ENCODE peak calls at places on chromosome 19, in four cellular contexts. Z is body of pancreas, T is cardiac muscle cell, L is retinal pigment epithelial cell. W is an unnamed sample.

GRCh38 chr19:18366027-18366435 is 19.9 kb upstream of the GDF15 start:
- DNase-seq in Z (no peak), T (no peak), L (no peak), W (no peak)

GRCh38 chr19:55319786-55320185 is 5.4 kb downstream of the TMEM150B start:
- DNase-seq in Z (no peak), T (peak), L (no peak), W (no peak)

GRCh38 chr19:29247912-29248311 is 35.0 kb upstream of the UQCRFS1 start:
- DNase-seq in Z (no peak), T (no peak), L (no peak), W (no peak)

GRCh38 chr19:48390188-48391099 is 907 bp downstream of the KDELR1 start:
- DNase-seq in Z (peak), T (peak), L (no peak), W (no peak)

GRCh38 chr19:51703655-51704515 is 10.8 kb downstream of the SPACA6 start:
- DNase-seq in Z (peak), T (peak), L (peak), W (peak)

GRCh38 chr19:3343619-3344502 is 22.5 kb upstream of the NFIC start:
- DNase-seq in Z (peak), T (no peak), L (no peak), W (peak)

GRCh38 chr19:16184665-16185122 is 516 bp upstream of the FAM32A start:
- DNase-seq in Z (peak), T (no peak), L (no peak), W (no peak)

GRCh38 chr19:19315444-19315843 is 4.9 kb downstream of the SUGP1 start:
- DNase-seq in Z (no peak), T (no peak), L (no peak), W (no peak)

GRCh38 chr19:17933414-17934129 is 757 bp downstream of the CCDC124 start:
- DNase-seq in Z (no peak), T (no peak), L (peak), W (no peak)

GRCh38 chr19:22945560-22945959 is 57.4 kb downstream of the ZNF728 start:
- DNase-seq in Z (no peak), T (peak), L (peak), W (no peak)

GRCh38 chr19:38596057-38596981 is 21.4 kb downstream of the MAP4K1 start:
- DNase-seq in Z (peak), T (peak), L (no peak), W (no peak)

GRCh38 chr19:3725640-3726310 is 17.6 kb downstream of the TJP3 start:
- DNase-seq in Z (peak), T (peak), L (no peak), W (no peak)

GRCh38 chr19:17246681-17247425 is 1.1 kb upstream of the NR2F6 start:
- DNase-seq in Z (peak), T (no peak), L (no peak), W (no peak)

GRCh38 chr19:17078920-17079709 is 3.5 kb downstream of the MYO9B start:
- DNase-seq in Z (no peak), T (no peak), L (no peak), W (no peak)

GRCh38 chr19:19463348-19464117 is 51.8 kb downstream of the TSSK6 start:
- DNase-seq in Z (no peak), T (no peak), L (no peak), W (no peak)

GRCh38 chr19:45087531-45087930 is 5.4 kb upstream of the PPP1R37 start:
- DNase-seq in Z (no peak), T (no peak), L (no peak), W (no peak)

GRCh38 chr19:52138614-52139290 is 986 bp downstream of the ZNF616 start:
- DNase-seq in Z (peak), T (peak), L (no peak), W (no peak)

GRCh38 chr19:47446534-47447469 is 24.9 kb downstream of the SLC8A2 start:
- DNase-seq in Z (no peak), T (peak), L (no peak), W (no peak)

GRCh38 chr19:47891923-47892666 is 6.0 kb upstream of the SULT2A1 start:
- DNase-seq in Z (peak), T (peak), L (no peak), W (no peak)

GRCh38 chr19:11551603-11552235 is 7.3 kb downstream of the ELOF1 start:
- DNase-seq in Z (no peak), T (peak), L (no peak), W (no peak)

GRCh38 chr19:51002542-51003311 is 1.3 kb upstream of the KLK8 start:
- DNase-seq in Z (no peak), T (peak), L (no peak), W (no peak)

GRCh38 chr19:38805180-38805579 is 7.6 kb downstream of the LGALS4 start:
- DNase-seq in Z (no peak), T (no peak), L (no peak), W (no peak)

GRCh38 chr19:31354316-31354715 is 5.1 kb upstream of the TSHZ3 start:
- DNase-seq in Z (no peak), T (no peak), L (no peak), W (no peak)

GRCh38 chr19:18349524-18350128 is 9.2 kb downstream of the PGPEP1 start:
- DNase-seq in Z (peak), T (peak), L (no peak), W (no peak)

GRCh38 chr19:33471111-33471996 is 50.2 kb downstream of the PEPD start:
- DNase-seq in Z (no peak), T (no peak), L (no peak), W (no peak)

GRCh38 chr19:38228491-38229439 is 4.7 kb upstream of the DPF1 start:
- DNase-seq in Z (no peak), T (peak), L (no peak), W (no peak)

GRCh38 chr19:31943305-31943704 is 402.1 kb upstream of the ZNF507 start:
- DNase-seq in Z (no peak), T (peak), L (no peak), W (no peak)

GRCh38 chr19:16226878-16227836 is 29.4 kb downstream of the AP1M1 start:
- DNase-seq in Z (no peak), T (no peak), L (no peak), W (no peak)

GRCh38 chr19:28444371-28444770 is 768.6 kb downstream of the UQCRFS1 start:
- DNase-seq in Z (no peak), T (no peak), L (no peak), W (no peak)

GRCh38 chr19:35085947-35086346 is 29.7 kb upstream of the FXYD3 start:
- DNase-seq in Z (no peak), T (no peak), L (no peak), W (peak)

GRCh38 chr19:19067276-19068072 is 3.7 kb downstream of the SLC25A42 start:
- DNase-seq in Z (no peak), T (no peak), L (no peak), W (no peak)

GRCh38 chr19:33175886-33176669 is 18.1 kb upstream of the LRP3 start:
- DNase-seq in Z (no peak), T (peak), L (no peak), W (peak)

GRCh38 chr19:46413262-46414031 is at the start of gene CCDC8:
- DNase-seq in Z (peak), T (peak), L (peak), W (no peak)

GRCh38 chr19:56301152-56301551 is 13.5 kb downstream of the ZSCAN5A start:
- DNase-seq in Z (no peak), T (no peak), L (no peak), W (no peak)

GRCh38 chr19:45547211-45547770 is 37.3 kb downstream of the OPA3 start:
- DNase-seq in Z (no peak), T (no peak), L (no peak), W (no peak)

GRCh38 chr19:28633223-28634030 is 579.5 kb downstream of the UQCRFS1 start:
- DNase-seq in Z (peak), T (peak), L (peak), W (no peak)

GRCh38 chr19:4538601-4538954 is 1.3 kb downstream of the LRG1 start:
- DNase-seq in Z (no peak), T (no peak), L (no peak), W (no peak)

DNA sequence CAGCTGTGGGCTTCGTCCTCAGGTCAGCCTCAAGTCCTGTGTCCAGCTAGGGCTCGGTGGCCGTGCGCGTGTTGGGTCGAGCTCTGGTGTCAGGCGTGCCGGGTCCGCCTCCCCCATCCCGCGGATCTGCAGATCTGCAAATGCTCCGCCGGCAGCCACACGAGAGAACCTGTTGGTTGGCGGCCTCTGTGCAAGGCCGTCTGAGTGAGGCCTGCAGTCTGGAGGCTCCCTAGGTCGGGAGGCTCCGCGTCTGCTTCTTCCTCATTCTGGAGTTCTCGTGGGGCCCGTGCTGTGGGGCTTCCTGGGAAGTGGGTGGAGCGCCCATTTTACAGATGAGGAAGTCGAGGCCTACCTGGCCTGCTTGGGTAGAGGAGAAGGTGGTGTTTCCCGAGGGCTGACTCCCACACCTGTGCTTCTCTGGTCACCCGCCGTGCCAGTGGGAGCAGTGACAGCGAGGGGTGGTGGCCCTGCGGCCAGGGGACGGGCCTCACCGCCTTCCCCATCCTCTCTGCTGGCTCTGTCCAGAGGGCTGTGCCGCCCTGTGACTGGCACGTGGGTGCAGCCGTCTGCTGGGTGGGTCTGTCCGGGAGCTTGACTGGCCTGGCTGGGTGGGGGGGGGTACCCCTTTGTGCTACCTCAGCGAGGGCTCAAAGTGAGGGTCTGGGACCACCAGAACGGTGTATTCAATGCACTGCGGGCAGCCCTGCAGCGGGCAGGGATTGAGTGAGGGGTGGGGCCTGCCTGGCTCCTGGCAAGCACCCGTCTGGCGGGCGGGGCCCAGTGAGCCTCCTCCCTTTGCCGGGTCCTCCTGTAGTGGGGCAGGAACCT is 3.3 kb downstream of the CSNK1G2 start:
- DNase-seq in Z (no peak), T (no peak), L (no peak), W (no peak)
- H3K4me3 ChIP-seq in Z (no peak), T (no peak), L (no peak), W (no peak)

DNA sequence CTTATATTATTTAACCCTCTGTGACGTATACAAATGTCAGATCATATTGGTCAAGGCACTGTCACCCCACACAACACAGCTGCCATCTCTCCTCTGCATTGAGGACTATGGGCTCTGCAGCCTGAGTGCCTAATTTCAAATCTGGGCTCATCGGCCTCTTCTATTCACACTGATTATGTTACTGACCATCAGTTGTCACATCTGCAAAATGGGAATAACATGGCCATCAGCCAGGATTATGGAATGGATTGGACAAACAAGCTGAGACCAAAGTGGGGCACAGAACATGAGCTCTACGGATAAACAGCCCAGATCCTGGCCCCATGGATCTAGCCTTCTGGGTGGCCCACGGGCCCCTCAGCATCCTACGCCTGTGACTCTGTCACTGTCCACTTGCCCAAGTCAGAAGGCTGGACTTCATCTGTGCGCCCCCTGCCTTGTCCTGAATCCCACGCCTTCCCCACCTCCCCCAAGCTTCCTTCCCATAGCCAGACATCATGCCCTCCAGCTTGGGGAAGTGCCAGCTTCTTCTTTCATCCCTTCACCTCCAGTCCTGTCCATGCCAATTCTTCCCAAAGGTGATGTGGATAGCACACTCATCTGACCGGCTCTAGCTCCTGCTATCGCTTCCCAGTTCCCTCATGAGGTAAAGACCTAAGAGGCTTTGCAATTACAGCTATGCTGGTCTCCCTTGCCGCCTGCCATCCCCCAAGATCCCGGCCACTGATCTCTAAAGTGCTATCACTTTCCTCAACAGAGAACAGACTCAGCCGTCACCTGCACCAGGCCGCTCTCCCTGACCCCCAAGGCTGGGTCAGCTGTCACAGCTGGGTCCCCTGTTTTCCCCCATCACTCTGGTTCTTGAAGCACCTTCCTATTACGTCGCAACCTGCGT is 872 bp downstream of the FARSA start:
- DNase-seq in Z (no peak), T (no peak), L (no peak), W (no peak)
- H3K4me3 ChIP-seq in Z (peak), T (peak), L (peak), W (peak)

GRCh38 chr19:39823693-39824092 is 10.3 kb downstream of the DYRK1B start:
- DNase-seq in Z (no peak), T (no peak), L (no peak), W (no peak)
- H3K4me3 ChIP-seq in Z (peak), T (peak), L (peak), W (peak)

GRCh38 chr19:7238091-7238490 is 56.1 kb downstream of the INSR start:
- DNase-seq in Z (no peak), T (no peak), L (no peak), W (no peak)

GRCh38 chr19:7246601-7247000 is 47.6 kb downstream of the INSR start:
- DNase-seq in Z (no peak), T (no peak), L (no peak), W (no peak)

GRCh38 chr19:7247160-7247559 is 47.1 kb downstream of the INSR start:
- DNase-seq in Z (no peak), T (no peak), L (no peak), W (no peak)

GRCh38 chr19:7242601-7243258 is 51.5 kb downstream of the INSR start:
- DNase-seq in Z (no peak), T (no peak), L (no peak), W (peak)
- H3K4me3 ChIP-seq in Z (no peak), T (no peak), L (no peak), W (peak)

GRCh38 chr19:57537953-57538547 is 10.9 kb downstream of the ZNF549 start:
- DNase-seq in Z (no peak), T (no peak), L (no peak), W (no peak)
- H3K4me3 ChIP-seq in Z (no peak), T (no peak), L (no peak), W (no peak)

W was measured in GM12864.